ENCODE peak calls at places on chromosome 4, in eight cellular contexts. E is left ventricle myocardium inferior, G is WTC11, N is EH, K is GM18507, A is H9, O is dermis microvascular lymphatic vessel endothelial cell, H is neural crest cell. S is an unnamed sample.
A peak's percentile ranks its signal among the peaks of the same experiment; 100 is the strongest.

GRCh38 chr4:139282375-139283075 is 2.5 kb upstream of the MGARP start:
- DNase-seq in N (peak; percentile 81), O (no peak), G (no peak), E (no peak), H (no peak), K (no peak), A (no peak), S (no peak)

GRCh38 chr4:128847074-128847724 is 37.7 kb downstream of the JADE1 start:
- DNase-seq in G (no peak), N (no peak), O (no peak), E (no peak), H (no peak), A (no peak), K (no peak), S (no peak)

GRCh38 chr4:71524746-71525145 is 185.9 kb downstream of the SLC4A4 start:
- DNase-seq in K (no peak), G (no peak), H (no peak), A (no peak), E (no peak), N (no peak), O (no peak), S (no peak)

GRCh38 chr4:25749150-25749794 is 93.6 kb downstream of the SLC34A2 start:
- DNase-seq in K (no peak), O (no peak), N (peak; percentile 16), G (no peak), A (no peak), H (no peak), E (no peak), S (no peak)

GRCh38 chr4:32226201-32226600 is 1506.0 kb downstream of the PCDH7 start:
- DNase-seq in E (no peak), G (no peak), A (no peak), O (peak; percentile 6), N (no peak), H (no peak), K (no peak), S (no peak)

GRCh38 chr4:109801099-109801789 is 555 bp downstream of the CFI start:
- DNase-seq in G (no peak), E (no peak), A (no peak), H (no peak), N (no peak), K (no peak), O (no peak), S (no peak)

GRCh38 chr4:153154010-153154975 is 50.0 kb upstream of the TRIM2 start:
- DNase-seq in N (peak; percentile 68), O (peak; percentile 56), K (no peak), G (no peak), H (no peak), A (no peak), E (no peak), S (no peak)

GRCh38 chr4:22416403-22416802 is 99.5 kb downstream of the ADGRA3 start:
- DNase-seq in H (no peak), N (peak; percentile 60), K (no peak), O (peak; percentile 79), E (no peak), A (no peak), G (no peak), S (no peak)

GRCh38 chr4:65071532-65071931 is 598.8 kb downstream of the EPHA5 start:
- DNase-seq in H (no peak), O (no peak), E (no peak), N (no peak), K (no peak), A (no peak), G (no peak), S (no peak)

GRCh38 chr4:8079031-8079885 is 79.4 kb downstream of the ABLIM2 start:
- DNase-seq in H (no peak), K (no peak), N (no peak), G (no peak), E (no peak), A (no peak), O (peak; percentile 18), S (no peak)

GRCh38 chr4:150962245-150962644 is 52.8 kb downstream of the LRBA start:
- DNase-seq in E (no peak), H (no peak), A (no peak), G (no peak), K (no peak), O (peak; percentile 49), N (no peak), S (no peak)

GRCh38 chr4:121096629-121097028 is 24.3 kb upstream of the NDNF start:
- DNase-seq in H (no peak), O (peak; percentile 20), N (peak; percentile 48), G (no peak), A (no peak), E (no peak), K (no peak), S (no peak)

GRCh38 chr4:189861101-189861500 is 79.6 kb upstream of the FRG1 start:
- DNase-seq in O (no peak), A (no peak), G (no peak), K (no peak), N (no peak), H (no peak), E (no peak), S (no peak)

GRCh38 chr4:1234811-1235292 is 14.1 kb downstream of the CTBP1 start:
- DNase-seq in N (no peak), K (no peak), H (no peak), O (no peak), E (peak; percentile 11), G (no peak), A (no peak), S (no peak)

GRCh38 chr4:151206241-151207005 is 70.5 kb upstream of the PRSS48 start:
- DNase-seq in K (no peak), A (no peak), H (no peak), O (peak; percentile 61), E (no peak), N (no peak), G (no peak), S (no peak)